ENCODE peak calls at places on chromosomes 4 and X, in ten cellular contexts. B is lower leg skin; A is fibroblast of pulmonary artery; U is hepatocyte; H is endothelial cell of umbilical vein; X is CD8-positive, alpha-beta T cell; W is OCI-LY7; N is BE2C; M is kidney epithelial cell; Q is fibroblast of lung. K is an unnamed sample.
A peak's percentile ranks its signal among the peaks of the same experiment; 100 is the strongest.

GRCh38 chr4:24561438-24562139 is 22.8 kb downstream of the DHX15 start:
- DNase-seq in M (no peak), B (no peak), X (no peak), H (no peak), N (no peak), A (no peak), U (no peak), W (no peak), Q (no peak), K (no peak)

GRCh38 chrX:40734956-40735317 is 405 bp downstream of the MED14 start:
- DNase-seq in M (no peak), W (peak; percentile 36), U (peak; percentile 30), X (peak; percentile 5), N (no peak), H (peak; percentile 25), A (peak; percentile 16), Q (peak; percentile 15), B (no peak), K (peak; percentile 9)

GRCh38 chrX:24528605-24529004 is 63.5 kb downstream of the PDK3 start:
- DNase-seq in N (no peak), Q (no peak), W (no peak), B (no peak), A (no peak), U (no peak), M (no peak), X (no peak), H (no peak), K (no peak)

GRCh38 chr4:175339100-175339707 is 421.0 kb downstream of the ADAM29 start:
- DNase-seq in N (no peak), H (no peak), Q (peak; percentile 27), U (no peak), X (no peak), B (no peak), M (no peak), A (peak; percentile 16), W (no peak), K (peak; percentile 15)

GRCh38 chr4:4560136-4560535 is 18.3 kb upstream of the STX18 start:
- DNase-seq in A (no peak), W (no peak), B (no peak), U (no peak), X (no peak), M (no peak), H (no peak), N (no peak), Q (no peak), K (no peak)

GRCh38 chr4:69727924-69728323 is 32.5 kb downstream of the SULT1B1 start:
- DNase-seq in U (no peak), W (no peak), Q (peak; percentile 72), H (no peak), M (no peak), X (no peak), B (no peak), N (no peak), A (no peak), K (no peak)

GRCh38 chr4:56129431-56129861 is 180.7 kb downstream of the CEP135 start:
- DNase-seq in H (no peak), M (no peak), N (peak; percentile 25), A (peak; percentile 58), Q (no peak), W (peak; percentile 27), U (peak; percentile 63), X (no peak), B (no peak), K (peak; percentile 30)

GRCh38 chr4:137823007-137823406 is 290.7 kb upstream of the PCDH18 start:
- DNase-seq in B (no peak), W (no peak), M (no peak), N (no peak), H (no peak), U (no peak), X (no peak), Q (no peak), A (no peak), K (peak; percentile 41)

GRCh38 chr4:79284893-79285292 is 41.0 kb downstream of the NAA11 start:
- DNase-seq in W (no peak), Q (peak; percentile 5), H (no peak), A (peak; percentile 1), N (no peak), U (no peak), B (no peak), X (no peak), M (no peak), K (no peak)

GRCh38 chr4:139568206-139568969 is 12.4 kb upstream of the SETD7 start:
- DNase-seq in A (no peak), X (no peak), H (no peak), N (no peak), W (no peak), U (no peak), Q (no peak), M (no peak), B (no peak), K (peak; percentile 91)

GRCh38 chr4:74370912-74371311 is 6.0 kb downstream of the EREG start:
- DNase-seq in M (no peak), X (no peak), B (no peak), N (peak; percentile 26), U (peak; percentile 72), W (peak; percentile 30), Q (peak; percentile 82), A (peak; percentile 82), H (peak; percentile 60), K (peak; percentile 77)

GRCh38 chrX:43679058-43679457 is 23.0 kb downstream of the MAOA start:
- DNase-seq in Q (no peak), X (no peak), B (no peak), H (no peak), W (no peak), A (no peak), N (no peak), U (no peak), M (no peak), K (no peak)

GRCh38 chrX:13223868-13224555 is 95.8 kb downstream of the ATXN3L start:
- DNase-seq in B (peak; percentile 15), N (no peak), X (no peak), W (no peak), U (peak; percentile 40), M (peak; percentile 86), A (peak; percentile 96), Q (peak; percentile 81), H (peak; percentile 91), K (peak; percentile 89)

GRCh38 chrX:117538441-117539418 is 577.9 kb downstream of the KLHL13 start:
- DNase-seq in W (no peak), N (peak; percentile 21), X (no peak), Q (no peak), A (no peak), H (no peak), B (no peak), U (no peak), M (peak; percentile 2), K (no peak)

GRCh38 chr4:172073590-172073989 is 260.4 kb downstream of the GALNTL6 start:
- DNase-seq in N (no peak), A (no peak), B (no peak), M (no peak), X (no peak), Q (no peak), W (no peak), H (no peak), U (no peak), K (no peak)

GRCh38 chr4:33494150-33494549 is 2750.2 kb downstream of the ARAP2 start:
- DNase-seq in M (no peak), N (no peak), U (no peak), Q (peak; percentile 44), A (peak; percentile 66), W (no peak), X (no peak), B (no peak), H (no peak), K (peak; percentile 8)

GRCh38 chrX:119228506-119229290 is 7.4 kb upstream of the PGRMC1 start:
- DNase-seq in M (peak; percentile 68), A (peak; percentile 94), B (no peak), U (peak; percentile 23), X (no peak), W (no peak), N (no peak), Q (peak; percentile 85), H (peak; percentile 40), K (peak; percentile 83)

GRCh38 chrX:135200297-135200696 is 29.1 kb upstream of the CT55 start:
- DNase-seq in Q (no peak), M (no peak), B (no peak), H (no peak), N (no peak), W (no peak), U (no peak), X (no peak), A (no peak), K (no peak)

GRCh38 chr4:187840814-187841213 is 154.8 kb upstream of the ZFP42 start:
- DNase-seq in Q (peak; percentile 4), W (no peak), U (no peak), M (no peak), N (no peak), B (no peak), X (no peak), A (no peak), H (no peak), K (peak; percentile 31)
- H3K4me3 ChIP-seq in Q (no peak overlapping the region), W (no peak overlapping the region), U (no peak overlapping the region), M (no peak overlapping the region), N (no peak overlapping the region), B (no peak overlapping the region), X (no peak overlapping the region), A (no peak overlapping the region), H (no peak overlapping the region), K (no peak overlapping the region)

GRCh38 chr4:120873554-120873953 is 49.0 kb downstream of the PRDM5 start:
- DNase-seq in X (no peak), U (no peak), Q (peak; percentile 10), M (no peak), B (no peak), N (no peak), H (no peak), W (no peak), A (no peak), K (no peak)
- TF ChIP-seq CTCF in X (no peak), U (peak; percentile 19), Q (peak; percentile 35), M (no peak), B (no peak), N (peak; percentile 19), H (no peak), W (peak; percentile 60), A (peak; percentile 32), K (no peak)

DNA sequence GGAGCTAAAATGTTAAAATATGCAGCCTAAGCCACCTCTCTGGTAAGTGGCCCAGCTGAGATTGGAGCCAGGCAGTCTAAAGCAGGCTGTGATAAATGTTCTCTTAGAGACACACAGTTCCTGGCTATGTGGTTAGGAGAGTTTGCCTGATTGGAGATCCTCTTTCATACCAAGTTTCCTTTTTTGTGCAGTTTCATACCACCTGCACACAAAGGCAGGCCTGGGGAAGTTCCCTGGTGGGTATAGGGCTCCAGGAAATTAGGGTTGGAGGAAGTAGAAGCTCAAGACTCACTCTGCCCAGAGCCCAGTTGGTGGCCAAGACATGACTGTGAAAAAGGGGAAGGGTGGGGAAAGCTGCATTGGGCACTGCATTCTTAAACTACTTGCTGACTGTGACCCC is 16.9 kb downstream of the CYBB start:
- DNase-seq in U (no peak), N (no peak), B (no peak), H (no peak), W (peak; percentile 76), M (no peak), Q (no peak), X (no peak), A (no peak), K (no peak)
- H3K4me3 ChIP-seq in U (no peak overlapping the region), N (no peak overlapping the region), B (no peak overlapping the region), H (no peak overlapping the region), W (peak overlapping the region; percentile 21), M (no peak overlapping the region), Q (no peak overlapping the region), X (no peak overlapping the region), A (no peak overlapping the region), K (no peak overlapping the region)

DNA sequence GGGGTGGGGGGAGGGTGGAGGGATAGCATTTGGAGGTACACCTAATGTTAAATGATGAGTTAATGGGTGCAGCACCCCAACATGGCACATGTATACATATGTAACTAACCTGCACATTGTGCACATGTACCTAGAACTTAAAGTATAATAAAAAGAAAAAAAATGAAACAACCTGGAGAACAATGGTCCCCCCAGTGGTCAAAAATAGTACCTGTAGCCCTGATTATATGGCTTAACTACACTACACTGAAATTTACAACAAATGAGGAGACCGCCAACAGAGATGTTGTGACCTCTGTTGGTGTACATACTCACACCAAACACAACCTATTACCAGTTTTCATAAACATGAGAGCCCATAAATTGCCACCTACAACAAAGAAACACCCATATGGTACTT is 7.3 kb upstream of the MAGEE1 start:
- DNase-seq in U (no peak), W (peak; percentile 2), N (no peak), B (no peak), M (no peak), H (no peak), A (no peak), Q (no peak), X (no peak), K (no peak)
- TF ChIP-seq CTCF in U (no peak), W (peak; percentile 36), N (no peak), B (no peak), M (peak; percentile 6), H (no peak), A (peak; percentile 6), Q (no peak), X (peak; percentile 29), K (no peak)

K was measured in epithelial cell of esophagus.